ENCODE peak calls at places on chromosomes 7 and 10, in eight cellular contexts. N is mesothelial cell of epicardium; K is aorta; V is KBM-7; B is left ventricle myocardium inferior; W is activated CD4-positive, alpha-beta T cell treated with anti-CD3 and anti-CD28 coated beads for 36 hours; Y is NCI-H1930; C is ELF-1. E is an unnamed sample.
A peak's percentile ranks its signal among the peaks of the same experiment; 100 is the strongest.

GRCh38 chr10:102648269-102648888 is 4.1 kb downstream of the TRIM8 start:
- DNase-seq in N (no peak), K (no peak), V (no peak), B (no peak), W (no peak), Y (no peak), C (no peak), E (no peak)

GRCh38 chr7:29243777-29244655 is 49.4 kb downstream of the CHN2 start:
- DNase-seq in N (no peak), K (no peak), V (no peak), B (no peak), W (peak; percentile 81), Y (no peak), C (peak; percentile 49), E (peak; percentile 27)

GRCh38 chr10:97828721-97829120 is 20.9 kb upstream of the GOLGA7B start:
- DNase-seq in N (no peak), K (no peak), V (no peak), B (no peak), W (no peak), Y (no peak), C (no peak), E (no peak)

GRCh38 chr7:105112440-105113418 is 98.7 kb downstream of the KMT2E start:
- DNase-seq in N (no peak), K (no peak), V (no peak), B (no peak), W (no peak), Y (no peak), C (no peak), E (no peak)

GRCh38 chr7:128881458-128882125 is 18.9 kb downstream of the ATP6V1F start:
- DNase-seq in N (no peak), K (no peak), V (no peak), B (peak; percentile 6), W (no peak), Y (no peak), C (no peak), E (no peak)

GRCh38 chr7:124113040-124113439 is 80.2 kb upstream of the TMEM229A start:
- DNase-seq in N (no peak), K (no peak), V (no peak), B (no peak), W (no peak), Y (no peak), C (no peak), E (no peak)

GRCh38 chr7:46032936-46033335 is 111.9 kb upstream of the IGFBP3 start:
- DNase-seq in N (no peak), K (no peak), V (no peak), B (no peak), W (no peak), Y (no peak), C (no peak), E (no peak)

GRCh38 chr10:72688208-72688651 is 3.7 kb upstream of the MCU start:
- DNase-seq in N (no peak), K (no peak), V (no peak), B (no peak), W (no peak), Y (no peak), C (no peak), E (peak; percentile 67)

GRCh38 chr7:77222065-77222464 is 22.4 kb upstream of the FGL2 start:
- DNase-seq in N (no peak), K (no peak), V (no peak), B (no peak), W (no peak), Y (no peak), C (no peak), E (no peak)

GRCh38 chr10:70619271-70620019 is 16.9 kb upstream of the PRF1 start:
- DNase-seq in N (no peak), K (no peak), V (peak; percentile 57), B (no peak), W (no peak), Y (no peak), C (peak; percentile 42), E (no peak)

GRCh38 chr10:89165923-89166322 is 41.2 kb downstream of the CH25H start:
- DNase-seq in N (no peak), K (no peak), V (no peak), B (no peak), W (no peak), Y (no peak), C (no peak), E (no peak)

GRCh38 chr10:110861930-110862677 is 9.6 kb upstream of the PDCD4 start:
- DNase-seq in N (no peak), K (no peak), V (no peak), B (no peak), W (no peak), Y (no peak), C (no peak), E (no peak)

GRCh38 chr7:130365511-130366441 is 14.5 kb upstream of the CPA1 start:
- DNase-seq in N (peak; percentile 70), K (no peak), V (no peak), B (no peak), W (peak; percentile 57), Y (peak; percentile 99), C (peak; percentile 76), E (no peak)

GRCh38 chr10:119652361-119652760 is 1.2 kb downstream of the BAG3 start:
- DNase-seq in N (no peak), K (no peak), V (peak; percentile 60), B (no peak), W (no peak), Y (no peak), C (no peak), E (peak; percentile 5)

GRCh38 chr10:124094419-124094785 is 1.0 kb upstream of the CHST15 start:
- DNase-seq in N (no peak), K (peak; percentile 68), V (no peak), B (no peak), W (no peak), Y (no peak), C (no peak), E (no peak)

GRCh38 chr7:47678641-47679380 is 96.9 kb upstream of the TNS3 start:
- DNase-seq in N (no peak), K (no peak), V (no peak), B (no peak), W (no peak), Y (no peak), C (no peak), E (no peak)